ENCODE peak calls at places on chromosome X, in four cellular contexts. C is anterior cingulate cortex, S is M059J, L is NCI-H1092. U is an unnamed sample.

GRCh38 chrX:12360389-12360788 is 222.1 kb downstream of the FRMPD4 start:
- DNase-seq in C (no peak), S (peak), L (no peak), U (no peak)

GRCh38 chrX:36431819-36432218 is 512.3 kb downstream of the CFAP47 start:
- DNase-seq in C (no peak), S (peak), L (no peak), U (no peak)

GRCh38 chrX:38192007-38192625 is 28.6 kb downstream of the SRPX start:
- DNase-seq in C (no peak), S (peak), L (peak), U (peak)

GRCh38 chrX:12814434-12814833 is 23.2 kb downstream of the PRPS2 start:
- DNase-seq in C (peak), S (peak), L (no peak), U (peak)

GRCh38 chrX:149060921-149061320 is 444.2 kb downstream of the IDS start:
- DNase-seq in C (no peak), S (peak), L (no peak), U (no peak)

GRCh38 chrX:9953396-9953795 is 13.8 kb upstream of the CLDN34 start:
- DNase-seq in C (no peak), S (no peak), L (no peak), U (no peak)

GRCh38 chrX:20037182-20037581 is 46.3 kb upstream of the BCLAF3 start:
- DNase-seq in C (no peak), S (no peak), L (no peak), U (no peak)

GRCh38 chrX:154600962-154601374 is 16.0 kb downstream of the CTAG1A start:
- DNase-seq in C (no peak), S (peak), L (no peak), U (no peak)

GRCh38 chrX:54807524-54808108 is at the start of gene MAGED2:
- DNase-seq in C (peak), S (peak), L (peak), U (peak)

GRCh38 chrX:85365370-85365995 is 14.0 kb downstream of the POF1B start:
- DNase-seq in C (no peak), S (no peak), L (no peak), U (no peak)

GRCh38 chrX:30607155-30607554 is 29.6 kb upstream of the TASL start:
- DNase-seq in C (no peak), S (no peak), L (no peak), U (no peak)

GRCh38 chrX:53265771-53266170 is 15.6 kb downstream of the IQSEC2 start:
- DNase-seq in C (no peak), S (peak), L (no peak), U (no peak)

GRCh38 chrX:3609800-3610199 is 103.6 kb downstream of the PRKX start:
- DNase-seq in C (no peak), S (peak), L (no peak), U (no peak)

GRCh38 chrX:143632625-143633387 is 3.1 kb downstream of the SLITRK4 start:
- DNase-seq in C (no peak), S (no peak), L (no peak), U (no peak)

GRCh38 chrX:120428309-120428708 is 40.8 kb downstream of the LAMP2 start:
- DNase-seq in C (no peak), S (peak), L (no peak), U (no peak)

GRCh38 chrX:129490330-129490729 is 33.0 kb downstream of the SMARCA1 start:
- DNase-seq in C (no peak), S (no peak), L (no peak), U (no peak)

GRCh38 chrX:17707731-17708130 is 29.6 kb upstream of the SCML1 start:
- DNase-seq in C (no peak), S (no peak), L (no peak), U (no peak)

GRCh38 chrX:115518113-115518512 is 42.9 kb upstream of the PLS3 start:
- DNase-seq in C (no peak), S (no peak), L (no peak), U (no peak)

GRCh38 chrX:12139934-12140611 is 1.8 kb downstream of the FRMPD4 start:
- DNase-seq in C (no peak), S (peak), L (no peak), U (no peak)

GRCh38 chrX:24207826-24208225 is 58.3 kb downstream of the ZFX start:
- DNase-seq in C (no peak), S (no peak), L (no peak), U (no peak)

GRCh38 chrX:102546818-102547493 is 30.4 kb upstream of the TMSB15A start:
- DNase-seq in C (no peak), S (peak), L (peak), U (peak)